ENCODE peak calls at places on chromosomes 7 and 10, in eight cellular contexts. One of them, this sample, is unnamed.

GRCh38 chr7:101636822-101637623 is 7.9 kb upstream of the MYL10 start:
- DNase-seq in left ventricle myocardium inferior: no peak
- DNase-seq in H1: no peak
- DNase-seq in right cardiac atrium: no peak
- DNase-seq in fibroblast of lung: no peak
- DNase-seq in cardiac fibroblast: no peak
- DNase-seq in right lobe of liver: no peak
- DNase-seq in endodermal cell: no peak
- DNase-seq in this sample: no peak

GRCh38 chr10:113381906-113382562 is 170.8 kb upstream of the HABP2 start:
- DNase-seq in left ventricle myocardium inferior: no peak
- DNase-seq in H1: no peak
- DNase-seq in right cardiac atrium: no peak
- DNase-seq in fibroblast of lung: peak; percentile 46
- DNase-seq in cardiac fibroblast: peak; percentile 73
- DNase-seq in right lobe of liver: no peak
- DNase-seq in endodermal cell: no peak
- DNase-seq in this sample: no peak

GRCh38 chr7:102891693-102892261 is 21.0 kb upstream of the LRRC17 start:
- DNase-seq in left ventricle myocardium inferior: peak; percentile 29
- DNase-seq in H1: no peak
- DNase-seq in right cardiac atrium: peak; percentile 57
- DNase-seq in fibroblast of lung: peak; percentile 93
- DNase-seq in cardiac fibroblast: peak; percentile 88
- DNase-seq in right lobe of liver: no peak
- DNase-seq in endodermal cell: no peak
- DNase-seq in this sample: peak; percentile 92

GRCh38 chr10:87850742-87851205 is 12.6 kb downstream of the KLLN start:
- DNase-seq in left ventricle myocardium inferior: peak; percentile 45
- DNase-seq in H1: no peak
- DNase-seq in right cardiac atrium: peak; percentile 65
- DNase-seq in fibroblast of lung: peak; percentile 76
- DNase-seq in cardiac fibroblast: peak; percentile 77
- DNase-seq in right lobe of liver: peak; percentile 49
- DNase-seq in endodermal cell: peak; percentile 85
- DNase-seq in this sample: peak; percentile 48

GRCh38 chr10:61400524-61400923 is 52.7 kb downstream of the TMEM26 start:
- DNase-seq in left ventricle myocardium inferior: no peak
- DNase-seq in H1: no peak
- DNase-seq in right cardiac atrium: no peak
- DNase-seq in fibroblast of lung: no peak
- DNase-seq in cardiac fibroblast: peak; percentile 6
- DNase-seq in right lobe of liver: no peak
- DNase-seq in endodermal cell: no peak
- DNase-seq in this sample: no peak

GRCh38 chr7:4144801-4145470 is 537.2 kb upstream of the FOXK1 start:
- DNase-seq in left ventricle myocardium inferior: peak; percentile 42
- DNase-seq in H1: peak; percentile 68
- DNase-seq in right cardiac atrium: peak; percentile 70
- DNase-seq in fibroblast of lung: peak; percentile 67
- DNase-seq in cardiac fibroblast: peak; percentile 22
- DNase-seq in right lobe of liver: no peak
- DNase-seq in endodermal cell: peak; percentile 78
- DNase-seq in this sample: peak; percentile 40

GRCh38 chr7:141220263-141220662 is 146.4 kb downstream of the TMEM178B start:
- DNase-seq in left ventricle myocardium inferior: no peak
- DNase-seq in H1: no peak
- DNase-seq in right cardiac atrium: no peak
- DNase-seq in fibroblast of lung: peak; percentile 9
- DNase-seq in cardiac fibroblast: peak; percentile 5
- DNase-seq in right lobe of liver: no peak
- DNase-seq in endodermal cell: no peak
- DNase-seq in this sample: no peak

GRCh38 chr7:127959770-127960169 is 71.5 kb downstream of the LRRC4 start:
- DNase-seq in left ventricle myocardium inferior: no peak
- DNase-seq in H1: no peak
- DNase-seq in right cardiac atrium: no peak
- DNase-seq in fibroblast of lung: no peak
- DNase-seq in cardiac fibroblast: no peak
- DNase-seq in right lobe of liver: no peak
- DNase-seq in endodermal cell: no peak
- DNase-seq in this sample: no peak

GRCh38 chr10:86178401-86179142 is 188.0 kb downstream of the GRID1 start:
- DNase-seq in left ventricle myocardium inferior: no peak
- DNase-seq in H1: peak; percentile 83
- DNase-seq in right cardiac atrium: no peak
- DNase-seq in fibroblast of lung: no peak
- DNase-seq in cardiac fibroblast: no peak
- DNase-seq in right lobe of liver: no peak
- DNase-seq in endodermal cell: peak; percentile 92
- DNase-seq in this sample: no peak

DNA sequence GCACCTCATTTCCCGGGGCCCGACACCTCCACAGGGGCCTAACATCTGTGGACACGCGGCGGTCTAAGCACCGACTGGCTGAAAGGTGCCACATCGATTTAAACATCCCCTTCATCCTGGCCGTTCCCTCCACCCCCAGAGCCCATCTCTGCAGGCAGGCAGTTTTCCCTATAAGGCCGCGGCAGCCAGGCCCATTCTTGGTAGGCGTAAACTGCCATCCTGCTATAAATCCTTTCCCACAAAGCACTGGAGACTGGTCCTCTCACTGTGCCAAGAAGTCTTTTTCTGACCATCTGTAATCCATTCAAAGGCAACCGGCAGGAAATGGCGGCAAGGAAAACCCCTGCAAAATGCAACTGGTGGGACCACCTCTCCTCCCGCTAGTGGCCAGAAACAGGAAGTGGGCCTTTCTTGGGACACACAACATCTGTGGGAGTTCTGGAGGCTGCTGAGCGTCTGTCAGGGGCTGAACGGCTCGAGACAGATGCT is 22.4 kb downstream of the ATXN7L1 start:
- DNase-seq in left ventricle myocardium inferior: no peak
- DNase-seq in H1: no peak
- DNase-seq in right cardiac atrium: no peak
- DNase-seq in fibroblast of lung: peak; percentile 32
- DNase-seq in cardiac fibroblast: no peak
- DNase-seq in right lobe of liver: no peak
- DNase-seq in endodermal cell: no peak
- DNase-seq in this sample: no peak
- H3K4me3 ChIP-seq in left ventricle myocardium inferior: no peak overlapping the region
- H3K4me3 ChIP-seq in H1: no peak overlapping the region
- H3K4me3 ChIP-seq in right cardiac atrium: no peak overlapping the region
- H3K4me3 ChIP-seq in fibroblast of lung: no peak overlapping the region
- H3K4me3 ChIP-seq in cardiac fibroblast: no peak overlapping the region
- H3K4me3 ChIP-seq in right lobe of liver: no peak overlapping the region
- H3K4me3 ChIP-seq in endodermal cell: no peak overlapping the region
- H3K4me3 ChIP-seq in this sample: no peak overlapping the region

GRCh38 chr10:131111007-131111406 is 200.5 kb downstream of the TCERG1L start:
- DNase-seq in left ventricle myocardium inferior: no peak
- DNase-seq in H1: no peak
- DNase-seq in right cardiac atrium: no peak
- DNase-seq in fibroblast of lung: no peak
- DNase-seq in cardiac fibroblast: no peak
- DNase-seq in right lobe of liver: no peak
- DNase-seq in endodermal cell: no peak
- DNase-seq in this sample: no peak

GRCh38 chr10:131107970-131108369 is 203.6 kb downstream of the TCERG1L start:
- DNase-seq in left ventricle myocardium inferior: no peak
- DNase-seq in H1: no peak
- DNase-seq in right cardiac atrium: no peak
- DNase-seq in fibroblast of lung: no peak
- DNase-seq in cardiac fibroblast: no peak
- DNase-seq in right lobe of liver: no peak
- DNase-seq in endodermal cell: no peak
- DNase-seq in this sample: no peak

GRCh38 chr10:131109746-131110145 is 201.8 kb downstream of the TCERG1L start:
- DNase-seq in left ventricle myocardium inferior: no peak
- DNase-seq in H1: no peak
- DNase-seq in right cardiac atrium: no peak
- DNase-seq in fibroblast of lung: no peak
- DNase-seq in cardiac fibroblast: no peak
- DNase-seq in right lobe of liver: no peak
- DNase-seq in endodermal cell: no peak
- DNase-seq in this sample: no peak

GRCh38 chr10:131110241-131110783 is 201.2 kb downstream of the TCERG1L start:
- DNase-seq in left ventricle myocardium inferior: no peak
- DNase-seq in H1: no peak
- DNase-seq in right cardiac atrium: no peak
- DNase-seq in fibroblast of lung: no peak
- DNase-seq in cardiac fibroblast: no peak
- DNase-seq in right lobe of liver: no peak
- DNase-seq in endodermal cell: no peak
- DNase-seq in this sample: no peak

DNA sequence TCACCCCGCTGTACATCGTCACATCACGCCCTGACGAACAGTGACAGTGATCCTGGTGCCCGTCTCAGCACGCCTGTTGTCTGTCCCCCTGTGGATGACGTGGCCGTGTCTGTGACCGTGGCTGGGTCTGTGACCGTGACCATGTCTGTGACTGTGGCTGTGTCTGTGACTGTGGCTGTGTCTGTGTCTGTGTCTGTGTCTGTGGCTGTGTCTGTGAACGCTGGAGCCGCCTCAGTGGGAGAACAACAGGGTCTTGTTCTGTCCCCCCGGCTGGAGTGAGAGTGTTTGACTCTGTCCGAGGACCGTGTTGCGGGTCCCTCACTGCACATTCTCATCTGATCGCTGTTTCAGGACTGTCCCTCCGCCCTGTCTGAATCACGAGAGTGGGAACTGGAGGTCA is 202.2 kb downstream of the TCERG1L start:
- DNase-seq in left ventricle myocardium inferior: no peak
- DNase-seq in H1: no peak
- DNase-seq in right cardiac atrium: no peak
- DNase-seq in fibroblast of lung: no peak
- DNase-seq in cardiac fibroblast: no peak
- DNase-seq in right lobe of liver: no peak
- DNase-seq in endodermal cell: no peak
- DNase-seq in this sample: no peak
- H3K4me3 ChIP-seq in left ventricle myocardium inferior: no peak overlapping the region
- H3K4me3 ChIP-seq in H1: no peak overlapping the region
- H3K4me3 ChIP-seq in right cardiac atrium: no peak overlapping the region
- H3K4me3 ChIP-seq in fibroblast of lung: no peak overlapping the region
- H3K4me3 ChIP-seq in cardiac fibroblast: no peak overlapping the region
- H3K4me3 ChIP-seq in right lobe of liver: no peak overlapping the region
- H3K4me3 ChIP-seq in endodermal cell: no peak overlapping the region
- H3K4me3 ChIP-seq in this sample: no peak overlapping the region

GRCh38 chr7:55285665-55286064 is 79.5 kb upstream of the LANCL2 start:
- DNase-seq in left ventricle myocardium inferior: no peak
- DNase-seq in H1: no peak
- DNase-seq in right cardiac atrium: no peak
- DNase-seq in fibroblast of lung: no peak
- DNase-seq in cardiac fibroblast: no peak
- DNase-seq in right lobe of liver: no peak
- DNase-seq in endodermal cell: no peak
- DNase-seq in this sample: no peak

GRCh38 chr7:55286666-55287065 is 78.5 kb upstream of the LANCL2 start:
- DNase-seq in left ventricle myocardium inferior: no peak
- DNase-seq in H1: no peak
- DNase-seq in right cardiac atrium: no peak
- DNase-seq in fibroblast of lung: no peak
- DNase-seq in cardiac fibroblast: no peak
- DNase-seq in right lobe of liver: no peak
- DNase-seq in endodermal cell: no peak
- DNase-seq in this sample: no peak

GRCh38 chr7:55288070-55288824 is 76.9 kb upstream of the LANCL2 start:
- DNase-seq in left ventricle myocardium inferior: no peak
- DNase-seq in H1: no peak
- DNase-seq in right cardiac atrium: no peak
- DNase-seq in fibroblast of lung: peak; percentile 11
- DNase-seq in cardiac fibroblast: peak; percentile 40
- DNase-seq in right lobe of liver: no peak
- DNase-seq in endodermal cell: no peak
- DNase-seq in this sample: no peak
- H3K4me3 ChIP-seq in left ventricle myocardium inferior: no peak overlapping the region
- H3K4me3 ChIP-seq in H1: no peak overlapping the region
- H3K4me3 ChIP-seq in right cardiac atrium: no peak overlapping the region
- H3K4me3 ChIP-seq in fibroblast of lung: no peak overlapping the region
- H3K4me3 ChIP-seq in cardiac fibroblast: no peak overlapping the region
- H3K4me3 ChIP-seq in right lobe of liver: no peak overlapping the region
- H3K4me3 ChIP-seq in endodermal cell: no peak overlapping the region
- H3K4me3 ChIP-seq in this sample: no peak overlapping the region

GRCh38 chr10:19638873-19639233 is 177.4 kb upstream of the PLXDC2 start:
- DNase-seq in left ventricle myocardium inferior: no peak
- DNase-seq in H1: no peak
- DNase-seq in right cardiac atrium: no peak
- DNase-seq in fibroblast of lung: no peak
- DNase-seq in cardiac fibroblast: no peak
- DNase-seq in right lobe of liver: no peak
- DNase-seq in endodermal cell: no peak
- DNase-seq in this sample: no peak

GRCh38 chr10:19640864-19641263 is 175.4 kb upstream of the PLXDC2 start:
- DNase-seq in left ventricle myocardium inferior: no peak
- DNase-seq in H1: no peak
- DNase-seq in right cardiac atrium: no peak
- DNase-seq in fibroblast of lung: no peak
- DNase-seq in cardiac fibroblast: no peak
- DNase-seq in right lobe of liver: no peak
- DNase-seq in endodermal cell: no peak
- DNase-seq in this sample: no peak

GRCh38 chr10:19634163-19634562 is 182.1 kb upstream of the PLXDC2 start:
- DNase-seq in left ventricle myocardium inferior: no peak
- DNase-seq in H1: no peak
- DNase-seq in right cardiac atrium: no peak
- DNase-seq in fibroblast of lung: no peak
- DNase-seq in cardiac fibroblast: no peak
- DNase-seq in right lobe of liver: no peak
- DNase-seq in endodermal cell: no peak
- DNase-seq in this sample: no peak

GRCh38 chr10:19638173-19638872 is 177.9 kb upstream of the PLXDC2 start:
- DNase-seq in left ventricle myocardium inferior: no peak
- DNase-seq in H1: no peak
- DNase-seq in right cardiac atrium: no peak
- DNase-seq in fibroblast of lung: peak; percentile 98
- DNase-seq in cardiac fibroblast: peak; percentile 95
- DNase-seq in right lobe of liver: no peak
- DNase-seq in endodermal cell: no peak
- DNase-seq in this sample: peak; percentile 50
- H3K4me3 ChIP-seq in left ventricle myocardium inferior: peak overlapping the region; percentile 44
- H3K4me3 ChIP-seq in H1: no peak overlapping the region
- H3K4me3 ChIP-seq in right cardiac atrium: peak overlapping the region; percentile 35
- H3K4me3 ChIP-seq in fibroblast of lung: peak overlapping the region; percentile 43
- H3K4me3 ChIP-seq in cardiac fibroblast: peak overlapping the region; percentile 8
- H3K4me3 ChIP-seq in right lobe of liver: peak overlapping the region; percentile 2
- H3K4me3 ChIP-seq in endodermal cell: no peak overlapping the region
- H3K4me3 ChIP-seq in this sample: no peak overlapping the region

GRCh38 chr10:110358869-110359629 is 54.3 kb upstream of the SMNDC1 start:
- DNase-seq in left ventricle myocardium inferior: peak; percentile 27
- DNase-seq in H1: no peak
- DNase-seq in right cardiac atrium: no peak
- DNase-seq in fibroblast of lung: no peak
- DNase-seq in cardiac fibroblast: peak; percentile 59
- DNase-seq in right lobe of liver: no peak
- DNase-seq in endodermal cell: peak; percentile 82
- DNase-seq in this sample: no peak
- H3K4me3 ChIP-seq in left ventricle myocardium inferior: no peak overlapping the region
- H3K4me3 ChIP-seq in H1: no peak overlapping the region
- H3K4me3 ChIP-seq in right cardiac atrium: no peak overlapping the region
- H3K4me3 ChIP-seq in fibroblast of lung: no peak overlapping the region
- H3K4me3 ChIP-seq in cardiac fibroblast: no peak overlapping the region
- H3K4me3 ChIP-seq in right lobe of liver: no peak overlapping the region
- H3K4me3 ChIP-seq in endodermal cell: no peak overlapping the region
- H3K4me3 ChIP-seq in this sample: no peak overlapping the region